ENCODE peak calls at places on chromosomes 12 and 14, in six cellular contexts. E, J, N, X, W and A are unnamed samples.

GRCh38 chr12:101172316-101172715 is 37.7 kb downstream of the SLC5A8 start:
- DNase-seq in E (no peak), J (no peak), N (no peak), X (no peak), W (no peak), A (peak; percentile 2)

GRCh38 chr14:53613404-53614253 is 343.0 kb downstream of the BMP4 start:
- DNase-seq in E (no peak), J (no peak), N (no peak), X (peak; percentile 95), W (no peak), A (no peak)

GRCh38 chr14:75198291-75198933 is 22.0 kb upstream of the TMED10 start:
- DNase-seq in E (no peak), J (no peak), N (no peak), X (no peak), W (peak; percentile 38), A (peak; percentile 48)

GRCh38 chr12:10075451-10075850 is 23.3 kb downstream of the CLEC1A start:
- DNase-seq in E (no peak), J (no peak), N (no peak), X (no peak), W (no peak), A (no peak)

GRCh38 chr14:92986254-92987147 is 63.6 kb downstream of the CHGA start:
- DNase-seq in E (no peak), J (no peak), N (no peak), X (no peak), W (peak; percentile 92), A (peak; percentile 68)

GRCh38 chr14:90354551-90355298 is 23.0 kb upstream of the NRDE2 start:
- DNase-seq in E (no peak), J (no peak), N (no peak), X (no peak), W (peak; percentile 60), A (no peak)

GRCh38 chr14:92646952-92647461 is 101.4 kb downstream of the LGMN start:
- DNase-seq in E (no peak), J (no peak), N (no peak), X (no peak), W (peak; percentile 80), A (no peak)

GRCh38 chr14:89540009-89540829 is 123.2 kb upstream of the FOXN3 start:
- DNase-seq in E (no peak), J (no peak), N (no peak), X (no peak), W (no peak), A (no peak)

GRCh38 chr12:52278931-52279682 is 4.7 kb downstream of the KRT86 start:
- DNase-seq in E (peak; percentile 60), J (peak; percentile 88), N (peak; percentile 61), X (peak; percentile 79), W (peak; percentile 84), A (peak; percentile 61)

GRCh38 chr14:103730490-103731035 is 15.0 kb downstream of the ZFYVE21 start:
- DNase-seq in E (no peak), J (no peak), N (no peak), X (no peak), W (no peak), A (no peak)

GRCh38 chr12:108047130-108047550 is 81.9 kb upstream of the WSCD2 start:
- DNase-seq in E (no peak), J (no peak), N (no peak), X (no peak), W (peak; percentile 2), A (no peak)

GRCh38 chr12:131783915-131784541 is 44.2 kb upstream of the MMP17 start:
- DNase-seq in E (no peak), J (no peak), N (no peak), X (peak; percentile 38), W (peak; percentile 85), A (no peak)

GRCh38 chr12:11649413-11650278 is at the start of gene ETV6:
- DNase-seq in E (peak; percentile 63), J (peak; percentile 86), N (peak; percentile 71), X (peak; percentile 92), W (peak; percentile 86), A (peak; percentile 81)

GRCh38 chr14:73744874-73745529 is 30.8 kb upstream of the PNMA1 start:
- DNase-seq in E (no peak), J (no peak), N (no peak), X (peak; percentile 89), W (no peak), A (no peak)

GRCh38 chr14:62018606-62019005 is 256.4 kb downstream of the SNAPC1 start:
- DNase-seq in E (no peak), J (no peak), N (no peak), X (no peak), W (no peak), A (no peak)

GRCh38 chr14:53942970-53943750 is 13.5 kb downstream of the BMP4 start:
- DNase-seq in E (no peak), J (no peak), N (no peak), X (no peak), W (no peak), A (no peak)

GRCh38 chr14:93019367-93019843 is 96.3 kb downstream of the ITPK1 start:
- DNase-seq in E (no peak), J (no peak), N (no peak), X (no peak), W (no peak), A (no peak)

GRCh38 chr14:34682787-34683321 is 31.5 kb downstream of the CFL2 start:
- DNase-seq in E (no peak), J (no peak), N (no peak), X (no peak), W (no peak), A (no peak)

GRCh38 chr12:53595212-53595611 is 31.0 kb downstream of the ATF7 start:
- DNase-seq in E (no peak), J (no peak), N (no peak), X (no peak), W (no peak), A (no peak)

GRCh38 chr14:96735509-96735908 is 61.7 kb upstream of the VRK1 start:
- DNase-seq in E (no peak), J (no peak), N (no peak), X (no peak), W (no peak), A (no peak)

GRCh38 chr14:54762296-54762695 is 140.3 kb downstream of the GCH1 start:
- DNase-seq in E (no peak), J (no peak), N (no peak), X (no peak), W (no peak), A (no peak)